ENCODE peak calls at places on chromosomes 2 and 18, in four cellular contexts. N, V, R and Q are unnamed samples.

GRCh38 chr2:16247371-16248177 is 307.2 kb downstream of the MYCN start:
- DNase-seq in N (no peak), V (no peak), R (no peak), Q (no peak)

GRCh38 chr2:26652361-26653041 is 11.3 kb upstream of the CIB4 start:
- DNase-seq in N (no peak), V (no peak), R (no peak), Q (no peak)

GRCh38 chr2:106960633-106961205 is 74.8 kb upstream of the ST6GAL2 start:
- DNase-seq in N (no peak), V (no peak), R (no peak), Q (no peak)

GRCh38 chr2:229408356-229408755 is 137.3 kb upstream of the PID1 start:
- DNase-seq in N (no peak), V (no peak), R (peak), Q (peak)

GRCh38 chr2:141384676-141385075 is 746.1 kb downstream of the LRP1B start:
- DNase-seq in N (no peak), V (no peak), R (no peak), Q (no peak)

GRCh38 chr2:97664636-97664970 is 759 bp upstream of the ACTR1B start:
- DNase-seq in N (no peak), V (peak), R (no peak), Q (peak)

GRCh38 chr2:3414133-3414856 is 34.8 kb downstream of the TRAPPC12 start:
- DNase-seq in N (no peak), V (no peak), R (no peak), Q (no peak)

GRCh38 chr2:65728477-65729180 is 296.2 kb upstream of the SPRED2 start:
- DNase-seq in N (no peak), V (no peak), R (no peak), Q (no peak)

GRCh38 chr2:182716665-182716990 is 571 bp downstream of the DNAJC10 start:
- DNase-seq in N (no peak), V (peak), R (peak), Q (no peak)

GRCh38 chr2:105606081-105606480 is 138.6 kb upstream of the NCK2 start:
- DNase-seq in N (no peak), V (no peak), R (no peak), Q (no peak)

GRCh38 chr2:97936199-97936598 is 59.5 kb downstream of the TMEM131 start:
- DNase-seq in N (no peak), V (peak), R (peak), Q (peak)

GRCh38 chr2:119082821-119083400 is 75.6 kb downstream of the C1QL2 start:
- DNase-seq in N (no peak), V (no peak), R (no peak), Q (no peak)

GRCh38 chr2:109168716-109169115 is 39.7 kb downstream of the SH3RF3 start:
- DNase-seq in N (no peak), V (no peak), R (no peak), Q (no peak)

GRCh38 chr2:46737577-46737976 is 178.0 kb downstream of the MCFD2 start:
- DNase-seq in N (no peak), V (no peak), R (peak), Q (no peak)

GRCh38 chr2:66577331-66578041 is 142.6 kb downstream of the MEIS1 start:
- DNase-seq in N (no peak), V (no peak), R (no peak), Q (peak)

GRCh38 chr2:1864301-1864980 is 120.1 kb upstream of the PXDN start:
- DNase-seq in N (no peak), V (no peak), R (no peak), Q (no peak)

GRCh38 chr2:54708584-54709340 is 14.7 kb upstream of the EML6 start:
- DNase-seq in N (no peak), V (no peak), R (no peak), Q (peak)

GRCh38 chr2:241445426-241445825 is 63.0 kb downstream of the STK25 start:
- DNase-seq in N (no peak), V (no peak), R (no peak), Q (no peak)

GRCh38 chr2:180573951-180574350 is 406.5 kb upstream of the UBE2E3 start:
- DNase-seq in N (no peak), V (no peak), R (no peak), Q (no peak)

GRCh38 chr2:98769784-98770183 is 38.9 kb upstream of the MGAT4A start:
- DNase-seq in N (no peak), V (no peak), R (peak), Q (peak)

GRCh38 chr2:33583194-33583938 is 15.7 kb downstream of the FAM98A start:
- DNase-seq in N (peak), V (peak), R (peak), Q (peak)

GRCh38 chr2:152036611-152037469 is 62.0 kb downstream of the CACNB4 start:
- DNase-seq in N (no peak), V (peak), R (peak), Q (peak)

GRCh38 chr2:14330884-14331283 is 301.6 kb upstream of the LRATD1 start:
- DNase-seq in N (no peak), V (no peak), R (no peak), Q (peak)

GRCh38 chr2:237451582-237452469 is 35.2 kb upstream of the MLPH start:
- DNase-seq in N (no peak), V (no peak), R (no peak), Q (peak)

GRCh38 chr2:142716463-142717242 is 160.8 kb upstream of the KYNU start:
- DNase-seq in N (no peak), V (no peak), R (no peak), Q (peak)

GRCh38 chr2:31217465-31218200 is at the start of gene CAPN14:
- DNase-seq in N (no peak), V (no peak), R (no peak), Q (no peak)

GRCh38 chr2:223221120-223221859 is 169.3 kb downstream of the KCNE4 start:
- DNase-seq in N (no peak), V (no peak), R (no peak), Q (peak)

GRCh38 chr2:71482055-71482454 is 28.7 kb downstream of the DYSF start:
- DNase-seq in N (no peak), V (no peak), R (no peak), Q (peak)

GRCh38 chr2:44944102-44944951 is 2.8 kb downstream of the SIX3 start:
- DNase-seq in N (no peak), V (no peak), R (no peak), Q (peak)

GRCh38 chr2:74777161-74777900 is 56.6 kb upstream of the HK2 start:
- DNase-seq in N (peak), V (no peak), R (no peak), Q (no peak)

GRCh38 chr2:177767768-177768167 is 304.8 kb downstream of the PDE11A start:
- DNase-seq in N (no peak), V (no peak), R (no peak), Q (peak)

GRCh38 chr2:201840726-201841125 is 34.4 kb downstream of the CDK15 start:
- DNase-seq in N (no peak), V (no peak), R (no peak), Q (no peak)

GRCh38 chr2:3174626-3175567 is 202.7 kb downstream of the EIPR1 start:
- DNase-seq in N (no peak), V (no peak), R (no peak), Q (no peak)

GRCh38 chr2:45010706-45011036 is 1.4 kb upstream of the SIX2 start:
- DNase-seq in N (no peak), V (no peak), R (no peak), Q (no peak)

GRCh38 chr18:27005589-27005988 is 140.1 kb upstream of the AQP4 start:
- DNase-seq in N (no peak), V (peak), R (peak), Q (peak)

GRCh38 chr18:59300676-59301285 is 17.7 kb downstream of the CPLX4 start:
- DNase-seq in N (no peak), V (no peak), R (no peak), Q (no peak)

GRCh38 chr2:70425682-70426301 is 123.9 kb upstream of the FAM136A start:
- DNase-seq in N (no peak), V (no peak), R (no peak), Q (no peak)

DNA sequence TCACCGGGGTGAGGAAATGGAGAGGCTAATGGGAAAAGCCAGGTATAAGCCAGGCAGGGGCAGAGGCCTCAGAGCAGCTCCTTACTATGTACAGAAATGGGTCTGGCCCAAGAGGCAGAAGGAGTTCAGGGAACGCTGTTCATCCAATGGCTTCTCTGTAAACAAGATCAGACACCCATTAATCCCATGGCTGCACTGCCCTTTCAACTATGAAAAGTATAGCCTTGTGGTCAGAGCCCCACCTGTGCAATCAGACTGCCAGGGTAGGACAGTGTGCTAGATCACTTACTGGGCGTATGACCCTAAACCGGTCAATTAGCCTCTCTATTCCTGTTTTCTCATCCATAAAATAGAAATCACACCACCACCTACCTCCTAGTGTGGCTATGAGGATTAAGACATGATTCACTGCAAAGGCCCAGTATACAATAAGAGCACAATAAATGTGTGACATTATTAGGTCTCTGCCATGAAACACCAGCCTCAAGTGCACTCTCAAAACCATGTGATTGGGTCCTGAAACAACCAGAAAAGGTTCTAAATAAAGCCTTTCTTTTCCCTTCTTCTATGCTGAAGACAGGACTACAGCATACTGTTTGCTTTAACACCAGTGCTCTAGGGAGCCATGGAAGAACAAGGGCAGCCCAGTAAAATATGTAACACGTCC is 4.4 kb downstream of the ANKRD44 start:
- DNase-seq in N (no peak), V (no peak), R (no peak), Q (no peak)
- H3K4me2 ChIP-seq in N (peak), V (no peak), R (no peak), Q (no peak)

DNA sequence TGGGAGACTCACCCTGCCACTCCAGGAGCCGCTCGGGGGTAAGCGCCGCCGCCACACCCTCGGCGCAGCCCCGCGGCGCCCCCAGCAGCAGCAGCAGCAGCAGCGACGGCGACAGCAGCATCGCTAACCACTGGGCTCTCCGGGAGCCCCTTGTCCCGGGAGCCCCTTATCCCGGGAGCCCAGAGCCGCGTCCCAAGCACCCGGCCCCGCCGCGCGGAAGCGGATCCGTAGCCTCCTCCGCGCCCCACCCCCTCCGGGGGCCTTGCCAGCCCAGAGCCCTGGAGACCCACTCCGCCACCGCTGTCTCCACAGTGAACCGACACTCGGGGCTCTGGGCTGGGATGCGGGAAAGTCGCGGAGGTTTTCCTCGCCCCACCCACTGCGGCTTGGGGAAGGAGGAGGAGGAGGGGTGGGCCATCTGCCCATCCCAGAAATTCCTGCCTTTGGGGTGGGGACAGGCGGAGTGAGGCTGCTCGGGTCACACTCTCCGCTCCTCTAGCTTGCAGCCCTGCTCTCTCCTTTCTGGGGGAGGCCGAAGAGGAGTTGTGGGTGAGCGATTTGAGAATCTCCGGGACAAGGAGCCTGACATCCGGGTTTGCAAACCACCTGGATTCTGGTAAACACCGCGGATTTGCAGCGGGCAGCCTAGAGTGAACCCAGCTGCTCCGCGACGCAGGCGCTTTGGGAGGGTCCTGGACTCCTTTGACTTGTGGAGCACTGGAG is at the start of gene PLA2R1:
- DNase-seq in N (no peak), V (no peak), R (no peak), Q (peak)
- TF ChIP-seq CREB1 in N (no peak), V (no peak), R (no peak), Q (no peak)

DNA sequence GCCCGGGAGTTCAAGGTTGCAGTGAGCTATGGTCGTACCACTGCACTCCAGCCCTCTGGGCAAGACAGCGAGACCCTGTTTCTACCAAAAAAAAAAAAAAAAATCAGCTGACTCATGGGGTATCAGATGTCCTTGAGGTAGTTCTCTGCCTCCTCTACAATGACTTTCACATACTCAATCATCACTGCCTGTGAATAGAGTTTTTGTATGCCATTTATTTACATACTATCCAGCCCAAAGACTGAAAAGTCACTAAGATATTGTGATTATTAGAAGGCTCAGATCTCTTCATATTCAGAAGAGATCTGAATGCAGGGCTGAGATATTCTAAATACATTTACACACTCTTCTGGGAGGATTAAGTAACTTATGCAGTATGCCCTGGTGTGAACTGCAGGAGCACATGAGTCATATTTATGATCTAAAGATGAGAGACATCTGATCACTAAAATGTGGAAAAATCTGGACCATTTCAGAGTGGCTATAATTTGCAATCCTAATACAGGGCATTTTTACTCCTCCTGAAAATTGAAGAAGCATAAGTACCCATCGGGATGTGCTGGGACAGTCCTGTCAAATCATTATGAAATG is 38.9 kb downstream of the KLF7 start:
- DNase-seq in N (no peak), V (no peak), R (peak), Q (no peak)
- H3K4me2 ChIP-seq in N (no peak), V (no peak), R (no peak), Q (no peak)

DNA sequence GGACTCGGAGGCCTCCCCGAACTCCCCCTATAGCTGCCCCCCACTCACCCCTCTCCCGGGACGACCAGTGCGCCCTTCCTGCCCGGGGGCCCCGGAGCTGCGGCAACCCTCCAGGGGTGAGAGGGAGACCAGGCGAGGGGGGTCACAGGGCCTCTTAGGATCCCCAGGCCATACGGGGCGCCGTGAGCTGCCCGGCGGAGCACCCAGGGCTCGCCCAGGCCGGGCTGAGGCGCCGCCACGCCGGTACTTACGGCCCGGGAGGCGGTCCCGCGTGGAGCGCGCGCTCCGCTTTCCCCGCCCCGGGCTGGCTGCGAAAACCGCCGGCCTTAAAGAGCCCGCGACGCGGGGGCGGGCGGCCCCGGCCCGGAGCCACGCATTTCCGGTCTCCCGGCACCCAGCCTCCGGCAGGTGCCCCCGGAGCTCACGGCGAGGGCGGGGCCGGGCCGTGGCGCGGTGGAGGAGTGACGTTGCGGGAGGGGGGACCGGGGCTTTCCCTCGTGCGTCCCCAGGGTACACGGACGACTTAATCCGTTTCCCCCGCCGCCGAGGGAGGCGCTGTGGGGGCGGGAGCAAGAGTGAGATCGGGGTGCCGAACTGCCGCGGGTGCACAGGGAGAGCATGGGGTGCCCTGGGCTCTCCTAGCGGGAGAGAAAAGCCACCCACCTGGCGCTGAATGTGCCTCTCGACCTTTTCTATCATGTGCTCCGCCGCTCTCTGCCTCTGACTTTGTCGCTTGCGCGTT is at the start of gene METTL21A:
- DNase-seq in N (peak), V (peak), R (peak), Q (peak)
- TF ChIP-seq CREB1 in N (peak), V (peak), R (peak), Q (peak)

GRCh38 chr2:25286723-25287483 is 54.8 kb downstream of the DNMT3A start:
- DNase-seq in N (no peak), V (no peak), R (no peak), Q (no peak)

GRCh38 chr2:25283921-25284320 is 57.8 kb downstream of the DNMT3A start:
- DNase-seq in N (no peak), V (no peak), R (no peak), Q (no peak)

GRCh38 chr2:25285265-25286024 is 56.3 kb downstream of the DNMT3A start:
- DNase-seq in N (no peak), V (no peak), R (no peak), Q (no peak)

GRCh38 chr2:25281581-25281980 is 60.1 kb downstream of the DNMT3A start:
- DNase-seq in N (no peak), V (no peak), R (no peak), Q (no peak)

DNA sequence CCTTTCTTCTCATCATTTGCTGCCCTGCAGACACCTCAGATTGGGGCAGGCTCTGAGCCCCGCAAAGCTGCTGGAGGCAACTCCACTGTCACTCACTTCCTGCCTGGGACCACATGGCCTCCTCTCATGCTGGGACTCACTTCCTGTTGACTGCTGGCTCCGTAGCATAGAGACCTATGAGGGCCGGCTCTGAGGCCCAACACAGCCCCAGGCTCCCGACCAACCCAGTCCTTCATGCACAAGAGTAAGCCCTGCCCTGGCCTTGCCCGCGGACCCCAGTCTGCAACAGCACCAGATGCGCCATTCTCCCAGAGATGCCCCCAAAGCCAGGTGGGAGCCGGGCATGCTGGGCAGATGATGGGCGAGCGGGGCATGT is 55.7 kb downstream of the DNMT3A start:
- DNase-seq in N (no peak), V (no peak), R (no peak), Q (peak)
- H3K4me2 ChIP-seq in N (peak), V (no peak), R (no peak), Q (no peak)

GRCh38 chr18:62682396-62682795 is 32.9 kb upstream of the PHLPP1 start:
- DNase-seq in N (no peak), V (no peak), R (no peak), Q (peak)
- TF ChIP-seq CREB1 in N (no peak), V (no peak), R (no peak), Q (no peak)